ENCODE peak calls at places on chromosomes 13 and 19, in five cellular contexts. G is B cell; P is choroid plexus epithelial cell; Z is CD8-positive, alpha-beta T cell; W is stomach. H is an unnamed sample.

GRCh38 chr19:9793051-9793591 is 24.6 kb upstream of the ZNF846 start:
- DNase-seq in G (no peak), P (peak), Z (peak), W (peak), H (peak)

GRCh38 chr13:108597943-108598342 is 31.5 kb upstream of the MYO16 start:
- DNase-seq in G (no peak), P (peak), Z (no peak), W (no peak), H (no peak)

GRCh38 chr13:30308548-30308947 is 1.2 kb upstream of the KATNAL1 start:
- DNase-seq in G (no peak), P (peak), Z (no peak), W (no peak), H (no peak)

GRCh38 chr13:51158923-51159322 is 47.8 kb upstream of the C13orf42 start:
- DNase-seq in G (no peak), P (no peak), Z (no peak), W (no peak), H (no peak)

GRCh38 chr13:64414381-64414780 is 2815.8 kb downstream of the PCDH9 start:
- DNase-seq in G (no peak), P (peak), Z (no peak), W (no peak), H (no peak)

GRCh38 chr19:58033741-58034475 is at the start of gene ZSCAN1:
- DNase-seq in G (peak), P (peak), Z (peak), W (peak), H (no peak)

GRCh38 chr19:383922-384800 is 24.8 kb downstream of the C2CD4C start:
- DNase-seq in G (no peak), P (peak), Z (no peak), W (peak), H (no peak)

GRCh38 chr19:56348289-56348877 is 33.7 kb upstream of the ZSCAN5A start:
- DNase-seq in G (no peak), P (peak), Z (no peak), W (no peak), H (no peak)

GRCh38 chr13:71156550-71156949 is 710.5 kb downstream of the DACH1 start:
- DNase-seq in G (no peak), P (no peak), Z (no peak), W (no peak), H (no peak)

GRCh38 chr13:45951724-45952123 is 100.2 kb upstream of the SIAH3 start:
- DNase-seq in G (no peak), P (peak), Z (no peak), W (no peak), H (no peak)

GRCh38 chr19:34224996-34225658 is 29.2 kb upstream of the GARRE1 start:
- DNase-seq in G (no peak), P (peak), Z (no peak), W (no peak), H (no peak)

GRCh38 chr19:32458500-32459123 is 53.0 kb downstream of the DPY19L3 start:
- DNase-seq in G (no peak), P (peak), Z (no peak), W (no peak), H (no peak)

GRCh38 chr13:42218576-42218975 is 53.4 kb upstream of the AKAP11 start:
- DNase-seq in G (no peak), P (no peak), Z (no peak), W (no peak), H (no peak)

GRCh38 chr13:84940167-84940566 is 859.1 kb downstream of the SLITRK6 start:
- DNase-seq in G (no peak), P (no peak), Z (no peak), W (no peak), H (no peak)

GRCh38 chr19:3986260-3987041 is 1.2 kb upstream of the EEF2 start:
- DNase-seq in G (peak), P (peak), Z (peak), W (peak), H (no peak)

GRCh38 chr13:34172048-34172447 is 354.1 kb downstream of the RFC3 start:
- DNase-seq in G (no peak), P (peak), Z (no peak), W (no peak), H (no peak)

GRCh38 chr13:106104281-106104901 is 431.1 kb downstream of the EFNB2 start:
- DNase-seq in G (no peak), P (peak), Z (no peak), W (no peak), H (no peak)

GRCh38 chr19:45139286-45140143 is 21.3 kb downstream of the NKPD1 start:
- DNase-seq in G (peak), P (no peak), Z (no peak), W (no peak), H (no peak)

GRCh38 chr19:5452594-5453565 is 2.3 kb upstream of the ZNRF4 start:
- DNase-seq in G (no peak), P (peak), Z (no peak), W (no peak), H (no peak)

GRCh38 chr13:113863511-113864302 is at the start of gene GAS6:
- DNase-seq in G (peak), P (peak), Z (no peak), W (peak), H (no peak)

GRCh38 chr13:108985166-108985565 is 355.8 kb downstream of the MYO16 start:
- DNase-seq in G (no peak), P (no peak), Z (no peak), W (no peak), H (no peak)

GRCh38 chr13:73355134-73355533 is 296.3 kb downstream of the KLF5 start:
- DNase-seq in G (no peak), P (no peak), Z (no peak), W (no peak), H (no peak)

GRCh38 chr13:48749144-48749543 is 95.4 kb downstream of the CYSLTR2 start:
- DNase-seq in G (no peak), P (peak), Z (no peak), W (no peak), H (no peak)

GRCh38 chr13:113548171-113548641 is 36.3 kb upstream of the TFDP1 start:
- DNase-seq in G (no peak), P (peak), Z (no peak), W (no peak), H (no peak)

GRCh38 chr19:16061943-16062342 is 14.4 kb upstream of the TPM4 start:
- DNase-seq in G (no peak), P (no peak), Z (no peak), W (no peak), H (no peak)

GRCh38 chr13:112727581-112727980 is 37.7 kb downstream of the ATP11A start:
- DNase-seq in G (no peak), P (no peak), Z (no peak), W (no peak), H (no peak)

GRCh38 chr13:36151591-36151990 is 20.4 kb upstream of the DCLK1 start:
- DNase-seq in G (no peak), P (peak), Z (no peak), W (no peak), H (no peak)

GRCh38 chr19:47644743-47645499 is 36.0 kb downstream of the BICRA start:
- DNase-seq in G (no peak), P (no peak), Z (no peak), W (no peak), H (no peak)

GRCh38 chr13:50425772-50426171 is 410.5 kb downstream of the KCNRG start:
- DNase-seq in G (peak), P (no peak), Z (no peak), W (no peak), H (no peak)

DNA sequence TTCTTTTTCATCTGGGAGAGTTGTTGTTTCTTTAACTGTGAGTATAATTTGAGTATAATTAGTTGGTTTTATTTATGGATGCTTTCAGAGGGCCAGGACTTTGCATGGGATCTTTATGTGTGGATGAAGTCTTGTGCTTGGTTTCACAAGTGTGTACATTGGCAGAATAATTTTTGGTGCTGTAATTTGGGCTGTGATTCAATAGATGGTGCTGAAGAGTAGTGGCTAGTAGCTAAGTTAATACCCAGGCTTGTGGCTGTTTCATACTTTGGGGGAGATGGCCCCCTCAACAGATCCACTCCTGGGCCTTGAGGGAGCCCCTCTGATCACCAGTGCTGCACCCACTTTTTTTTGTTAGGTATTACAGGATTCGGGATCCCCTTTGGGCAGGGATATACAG is 1142.4 kb downstream of the SLITRK1 start:
- DNase-seq in G (no peak), P (peak), Z (no peak), W (no peak), H (no peak)
- TF ChIP-seq CTCF in G (no peak), P (peak), Z (no peak), W (no peak), H (no peak)

GRCh38 chr19:41958367-41959055 is 610 bp downstream of the RABAC1 start:
- DNase-seq in G (peak), P (peak), Z (peak), W (peak), H (peak)

GRCh38 chr19:41960973-41961372 is 1.9 kb upstream of the RABAC1 start:
- DNase-seq in G (no peak), P (no peak), Z (no peak), W (no peak), H (no peak)

GRCh38 chr19:41957161-41957837 is 1.8 kb downstream of the RABAC1 start:
- DNase-seq in G (no peak), P (no peak), Z (no peak), W (peak), H (no peak)

GRCh38 chr19:41957838-41958366 is 1.2 kb downstream of the RABAC1 start:
- DNase-seq in G (peak), P (peak), Z (no peak), W (peak), H (peak)

DNA sequence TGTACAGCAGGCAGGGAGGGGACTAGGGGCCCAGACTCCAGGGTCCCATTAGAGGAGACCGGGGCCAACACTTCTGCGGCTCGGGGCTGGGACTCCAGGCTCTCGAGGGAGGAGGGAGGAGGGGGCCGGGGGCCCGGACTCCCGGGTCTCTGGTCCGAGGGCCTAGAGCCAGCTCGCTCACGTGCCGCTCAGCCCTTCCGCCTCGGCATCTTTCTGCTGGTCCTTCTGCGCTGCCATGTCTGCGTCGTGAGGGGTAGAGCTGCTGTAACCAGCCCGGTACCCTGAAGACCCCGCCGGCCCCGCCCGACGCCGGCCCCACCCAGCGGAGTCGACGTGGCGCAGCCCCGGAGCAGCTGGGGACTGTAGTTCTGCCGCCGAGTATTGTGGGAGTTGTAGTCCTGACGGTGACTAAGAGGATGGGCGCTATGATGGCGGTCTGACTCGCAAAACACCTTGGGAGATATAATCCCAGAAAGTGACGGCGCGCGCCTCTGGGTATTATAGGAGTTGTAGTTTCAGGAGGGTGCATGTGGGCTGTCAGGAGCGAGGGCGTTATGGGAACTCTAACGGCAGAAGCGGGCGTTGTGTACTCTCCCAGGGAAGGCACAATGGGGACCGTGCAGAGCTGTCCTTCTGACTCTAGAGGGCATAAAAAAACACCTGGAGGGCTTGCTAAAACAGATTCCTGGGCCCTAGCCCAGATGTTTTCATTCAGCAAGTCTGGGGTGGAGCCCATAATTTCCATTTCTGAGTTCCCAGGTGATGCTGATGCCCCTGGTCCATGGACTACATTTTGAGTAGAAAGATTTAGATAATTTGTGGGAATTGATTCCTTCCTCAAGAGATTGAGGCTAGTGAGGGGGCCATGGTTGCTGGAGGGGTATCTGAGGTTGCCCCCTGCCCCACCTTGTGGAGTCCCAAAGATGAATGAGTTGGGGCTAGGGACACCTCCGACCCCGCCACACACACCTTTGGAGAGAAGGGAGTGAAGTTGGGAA is at the start of gene RABAC1:
- DNase-seq in G (peak), P (peak), Z (peak), W (peak), H (peak)
- TF ChIP-seq CTCF in G (peak), P (peak), Z (peak), W (no peak), H (no peak)

GRCh38 chr19:48826606-48827020 is 9.7 kb downstream of the HSD17B14 start:
- DNase-seq in G (no peak), P (no peak), Z (no peak), W (peak), H (no peak)
- TF ChIP-seq CTCF in G (no peak), P (peak), Z (no peak), W (no peak), H (no peak)

GRCh38 chr13:79485014-79485441 is 4.1 kb downstream of the NDFIP2 start:
- DNase-seq in G (no peak), P (peak), Z (no peak), W (peak), H (no peak)

GRCh38 chr13:79481685-79482052 is 714 bp downstream of the NDFIP2 start:
- DNase-seq in G (peak), P (no peak), Z (peak), W (peak), H (no peak)

GRCh38 chr13:79482271-79482970 is 1.5 kb downstream of the NDFIP2 start:
- DNase-seq in G (no peak), P (peak), Z (no peak), W (no peak), H (no peak)

GRCh38 chr13:79485451-79485850 is 4.5 kb downstream of the NDFIP2 start:
- DNase-seq in G (no peak), P (no peak), Z (no peak), W (no peak), H (no peak)

DNA sequence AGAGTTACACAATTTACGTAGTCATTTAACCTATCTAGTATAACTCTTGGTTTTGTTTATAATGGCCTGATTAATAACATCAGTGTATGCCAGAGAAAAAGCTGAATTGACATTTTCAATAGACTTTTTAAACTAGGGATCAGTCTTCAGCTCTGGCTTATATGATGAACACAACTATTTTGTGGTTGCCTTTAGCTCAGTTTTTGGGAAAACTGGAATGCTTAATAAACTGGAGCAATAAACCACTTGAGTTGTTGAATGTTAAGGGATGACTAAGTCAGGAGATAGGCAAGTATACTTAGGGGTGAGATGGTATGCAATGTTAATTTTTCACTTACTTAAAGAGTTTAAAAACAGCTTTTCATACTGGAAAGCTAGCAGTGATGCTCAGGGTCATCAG is 2.3 kb downstream of the NDFIP2 start:
- DNase-seq in G (no peak), P (peak), Z (no peak), W (no peak), H (no peak)
- TF ChIP-seq CTCF in G (no peak), P (no peak), Z (no peak), W (no peak), H (no peak)

GRCh38 chr13:31367410-31367809 is 167.6 kb downstream of the B3GLCT start:
- DNase-seq in G (no peak), P (no peak), Z (no peak), W (no peak), H (no peak)

GRCh38 chr13:31374682-31375081 is 174.9 kb downstream of the B3GLCT start:
- DNase-seq in G (no peak), P (no peak), Z (no peak), W (no peak), H (no peak)

GRCh38 chr13:31377946-31378345 is 178.2 kb downstream of the B3GLCT start:
- DNase-seq in G (no peak), P (no peak), Z (no peak), W (no peak), H (no peak)

GRCh38 chr13:31369213-31369612 is 169.4 kb downstream of the B3GLCT start:
- DNase-seq in G (no peak), P (peak), Z (no peak), W (no peak), H (no peak)

GRCh38 chr13:31372454-31372853 is 172.7 kb downstream of the B3GLCT start:
- DNase-seq in G (no peak), P (no peak), Z (no peak), W (no peak), H (no peak)
- TF ChIP-seq CTCF in G (no peak), P (no peak), Z (no peak), W (no peak), H (no peak)

GRCh38 chr19:52567921-52568320 is 2.2 kb upstream of the ZNF701 start:
- DNase-seq in G (no peak), P (no peak), Z (no peak), W (no peak), H (no peak)

GRCh38 chr19:52566588-52566987 is 3.5 kb upstream of the ZNF701 start:
- DNase-seq in G (no peak), P (peak), Z (no peak), W (no peak), H (no peak)

GRCh38 chr19:52566121-52566520 is 4.0 kb upstream of the ZNF701 start:
- DNase-seq in G (no peak), P (no peak), Z (no peak), W (no peak), H (no peak)

GRCh38 chr19:52570005-52570861 is at the start of gene ZNF701:
- DNase-seq in G (peak), P (peak), Z (peak), W (peak), H (peak)
- TF ChIP-seq CTCF in G (peak), P (peak), Z (peak), W (peak), H (peak)

GRCh38 chr13:99035715-99036114 is 57.9 kb upstream of the DOCK9 start:
- DNase-seq in G (no peak), P (no peak), Z (no peak), W (no peak), H (no peak)

GRCh38 chr13:99031725-99032298 is 53.9 kb upstream of the DOCK9 start:
- DNase-seq in G (no peak), P (no peak), Z (no peak), W (no peak), H (no peak)

GRCh38 chr13:99037756-99038155 is 59.9 kb upstream of the DOCK9 start:
- DNase-seq in G (no peak), P (no peak), Z (no peak), W (no peak), H (no peak)

GRCh38 chr13:99033814-99034213 is 56.0 kb upstream of the DOCK9 start:
- DNase-seq in G (no peak), P (peak), Z (no peak), W (no peak), H (no peak)

GRCh38 chr13:99034333-99035085 is 56.6 kb upstream of the DOCK9 start:
- DNase-seq in G (no peak), P (no peak), Z (no peak), W (no peak), H (no peak)
- TF ChIP-seq CTCF in G (no peak), P (no peak), Z (no peak), W (no peak), H (no peak)

DNA sequence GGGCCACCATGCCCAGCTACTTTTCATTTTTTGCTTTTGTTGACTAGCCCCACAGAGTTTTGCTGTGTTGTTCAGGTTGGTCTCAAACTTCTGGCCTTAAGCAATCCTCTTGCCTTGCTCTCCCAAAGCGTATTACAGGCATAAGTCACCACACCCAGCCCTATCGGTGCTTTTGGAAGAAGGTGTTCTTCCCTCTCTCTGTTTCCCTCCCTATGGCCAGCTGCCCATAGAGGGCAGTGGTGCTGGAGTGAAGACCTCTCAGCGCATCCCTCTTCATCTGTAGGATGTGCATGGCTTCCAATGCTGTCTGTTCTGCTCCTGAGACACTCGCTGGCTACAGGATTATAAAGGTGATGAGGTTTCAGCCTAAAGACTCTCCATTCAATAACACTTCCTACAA is 1.3 kb upstream of the CD22 start:
- DNase-seq in G (peak), P (peak), Z (no peak), W (no peak), H (no peak)
- TF ChIP-seq CTCF in G (no peak), P (peak), Z (no peak), W (no peak), H (peak)

GRCh38 chr19:18322318-18322758 is 538 bp downstream of the LSM4 start:
- DNase-seq in G (peak), P (peak), Z (peak), W (peak), H (peak)
- TF ChIP-seq CTCF in G (no peak), P (peak), Z (no peak), W (no peak), H (no peak)

DNA sequence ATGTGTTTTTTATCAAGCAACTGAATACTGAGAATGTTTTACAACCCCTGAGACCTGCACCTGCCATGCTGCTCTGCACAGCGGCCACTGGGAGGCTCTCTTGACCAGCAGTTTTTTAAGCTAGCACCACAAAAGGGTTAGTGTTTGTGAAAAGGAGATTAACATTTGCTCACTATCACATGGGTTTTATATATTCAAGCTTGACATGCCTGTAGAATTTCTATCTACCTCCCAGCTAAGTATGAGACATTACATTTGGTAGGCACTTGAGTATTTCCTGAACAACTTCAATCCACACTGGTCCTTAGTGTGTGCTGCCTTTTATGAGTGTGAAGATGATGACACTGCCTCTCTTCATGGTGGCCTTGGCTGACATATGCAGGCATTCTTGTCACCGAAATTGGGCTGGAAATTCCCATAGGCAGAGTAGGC is 1238.9 kb downstream of the UQCRFS1 start:
- DNase-seq in G (no peak), P (peak), Z (no peak), W (peak), H (no peak)
- TF ChIP-seq CTCF in G (no peak), P (peak), Z (no peak), W (peak), H (no peak)

H was measured in CD14-positive monocyte.